ENCODE peak calls at places on chromosomes 12 and 14, in seven cellular contexts. D is B cell; S is GM12865; H is fibroblast of lung; Y is uterus; K is CD8-positive, alpha-beta T cell; I is activated B cell treated with CpG ODN at 0.5 μM for 24 hours. G is an unnamed sample.

GRCh38 chr14:61493239-61493638 is 171.9 kb downstream of the PRKCH start:
- DNase-seq in H (peak), D (no peak), Y (no peak), S (no peak), I (no peak), K (no peak), G (peak)

GRCh38 chr12:95787274-95787814 is 3.2 kb downstream of the NTN4 start:
- DNase-seq in Y (no peak), I (no peak), K (no peak), H (no peak), S (no peak), D (no peak), G (no peak)

GRCh38 chr14:105830171-105830570 is 303.8 kb downstream of the TMEM121 start:
- DNase-seq in K (no peak), D (no peak), Y (no peak), S (no peak), I (no peak), H (no peak), G (no peak)

GRCh38 chr12:91182664-91183455 is at the start of gene DCN:
- DNase-seq in H (peak), I (no peak), Y (no peak), D (no peak), S (no peak), K (no peak), G (no peak)

GRCh38 chr12:128942960-128943477 is 89.7 kb downstream of the GLT1D1 start:
- DNase-seq in S (no peak), D (no peak), H (no peak), K (no peak), I (no peak), Y (no peak), G (no peak)

GRCh38 chr12:53048780-53049401 is 974 bp upstream of the TNS2 start:
- DNase-seq in H (peak), D (no peak), S (no peak), I (no peak), Y (peak), K (no peak), G (no peak)

GRCh38 chr12:72790273-72790672 is 518.1 kb downstream of the TRHDE start:
- DNase-seq in H (no peak), I (no peak), S (no peak), D (no peak), Y (no peak), K (no peak), G (no peak)

GRCh38 chr12:75994069-75994740 is 37.4 kb downstream of the PHLDA1 start:
- DNase-seq in K (no peak), I (no peak), H (no peak), S (no peak), D (no peak), Y (no peak), G (no peak)

GRCh38 chr14:92317511-92317910 is 5.5 kb upstream of the SLC24A4 start:
- DNase-seq in K (no peak), I (no peak), D (no peak), Y (no peak), S (no peak), H (peak), G (no peak)

DNA sequence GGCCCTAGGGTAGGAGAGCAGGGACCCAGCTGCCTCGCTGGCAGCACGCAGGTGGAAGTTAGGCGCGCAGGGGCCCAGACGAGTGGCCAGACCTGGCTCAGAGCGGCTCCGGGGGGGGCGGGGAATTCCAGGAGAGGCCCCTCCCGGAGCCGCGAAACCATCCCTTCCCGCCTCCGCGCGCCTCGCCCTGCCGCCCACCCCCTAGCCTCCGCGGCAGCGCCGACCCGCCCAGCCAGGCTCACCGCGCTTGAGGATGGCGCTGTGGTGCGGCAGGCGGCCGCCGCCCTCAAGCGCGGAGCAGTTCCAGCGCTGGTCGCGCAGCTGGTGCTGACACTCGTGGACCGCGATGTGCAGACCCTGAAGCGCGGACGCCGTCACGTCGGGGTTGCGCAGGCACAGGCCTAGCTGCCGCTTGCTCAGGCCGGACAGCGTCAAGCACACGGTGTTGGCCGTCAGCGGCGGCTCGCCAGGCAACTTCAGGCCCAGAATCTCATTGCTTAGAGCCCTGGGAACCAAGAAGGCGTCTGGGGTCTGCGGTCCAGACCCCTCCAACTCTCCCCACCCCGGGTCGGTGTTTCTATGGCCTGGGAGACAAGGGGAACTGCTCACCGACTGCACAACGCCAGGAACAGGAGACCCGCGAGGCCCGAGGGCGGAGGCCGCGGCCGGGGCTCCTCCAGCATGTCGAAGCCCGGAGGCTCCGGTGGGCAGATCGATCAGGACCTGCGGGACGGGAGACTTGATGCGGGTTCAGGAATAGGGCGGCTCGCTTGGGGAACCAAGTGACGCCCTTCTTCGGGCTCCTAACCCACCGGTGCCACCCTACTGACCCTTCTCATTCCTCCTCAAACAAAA is 1.5 kb downstream of the WNT10B start:
- DNase-seq in S (no peak), H (peak), K (no peak), D (no peak), Y (no peak), I (no peak), G (no peak)
- TF ChIP-seq CTCF in S (no peak), H (no peak), K (no peak), D (no peak), Y (no peak), I (no peak), G (no peak)

GRCh38 chr14:88439088-88439487 is 53.6 kb downstream of the SPATA7 start:
- DNase-seq in I (no peak), Y (no peak), H (no peak), D (no peak), K (no peak), S (no peak), G (no peak)

GRCh38 chr14:88437659-88438058 is 52.2 kb downstream of the SPATA7 start:
- DNase-seq in Y (no peak), H (no peak), D (no peak), K (no peak), S (no peak), I (no peak), G (no peak)
- TF ChIP-seq CTCF in Y (no peak), H (peak), D (no peak), K (no peak), S (no peak), I (no peak), G (peak)

GRCh38 chr14:74573421-74574091 is 38.5 kb downstream of the LTBP2 start:
- DNase-seq in K (no peak), H (peak), S (no peak), D (no peak), I (no peak), Y (no peak), G (no peak)
- TF ChIP-seq CTCF in K (no peak), H (no peak), S (no peak), D (no peak), I (no peak), Y (no peak), G (peak)

GRCh38 chr14:96287856-96288255 is 31.8 kb downstream of the BDKRB1 start:
- DNase-seq in K (no peak), H (no peak), S (no peak), D (no peak), I (no peak), Y (no peak), G (no peak)

GRCh38 chr14:96284430-96284829 is 28.4 kb downstream of the BDKRB1 start:
- DNase-seq in H (no peak), K (no peak), Y (no peak), S (no peak), D (no peak), I (no peak), G (no peak)

GRCh38 chr14:96286251-96286650 is 30.2 kb downstream of the BDKRB1 start:
- DNase-seq in Y (no peak), H (no peak), K (no peak), S (no peak), D (no peak), I (no peak), G (no peak)

GRCh38 chr14:96284008-96284407 is 28.0 kb downstream of the BDKRB1 start:
- DNase-seq in D (no peak), K (no peak), S (no peak), Y (no peak), I (no peak), H (no peak), G (no peak)

DNA sequence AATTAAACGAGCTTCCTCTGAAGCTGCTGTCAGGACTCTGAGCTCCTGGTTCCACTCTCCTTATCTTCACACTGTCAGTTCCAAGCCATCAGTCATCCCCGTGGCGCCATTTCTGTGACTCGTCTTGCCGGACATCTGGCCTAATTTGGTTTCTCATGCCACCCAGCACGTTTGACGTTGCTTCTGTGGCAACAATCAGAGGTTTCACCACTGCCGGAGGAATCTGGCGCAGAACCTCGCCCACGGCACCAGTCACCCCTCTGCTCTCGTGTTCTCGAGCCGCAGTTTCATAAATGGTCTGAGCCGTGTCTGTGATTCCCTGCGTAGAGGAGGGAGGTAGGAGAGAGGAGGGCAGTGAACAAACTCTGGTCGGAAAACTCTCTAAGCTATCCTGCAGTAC is 29.7 kb downstream of the BDKRB1 start:
- DNase-seq in K (no peak), Y (peak), S (no peak), D (no peak), H (peak), I (no peak), G (no peak)
- TF ChIP-seq CTCF in K (no peak), Y (no peak), S (no peak), D (no peak), H (no peak), I (no peak), G (no peak)

GRCh38 chr12:3888654-3889053 is 15.5 kb upstream of the PARP11 start:
- DNase-seq in K (no peak), I (no peak), H (no peak), Y (no peak), D (no peak), S (no peak), G (no peak)
- TF ChIP-seq CTCF in K (no peak), I (no peak), H (no peak), Y (no peak), D (no peak), S (no peak), G (no peak)

GRCh38 chr12:80602455-80602854 is 105.0 kb upstream of the MYF6 start:
- DNase-seq in Y (no peak), I (no peak), K (no peak), S (no peak), D (no peak), H (no peak), G (no peak)

GRCh38 chr12:80596509-80596908 is 110.9 kb upstream of the MYF6 start:
- DNase-seq in D (no peak), H (no peak), Y (no peak), S (no peak), K (no peak), I (no peak), G (no peak)

GRCh38 chr12:80593766-80594165 is 113.7 kb upstream of the MYF6 start:
- DNase-seq in Y (no peak), S (no peak), I (no peak), D (no peak), H (peak), K (no peak), G (peak)

GRCh38 chr12:80598004-80598606 is 109.3 kb upstream of the MYF6 start:
- DNase-seq in I (no peak), D (no peak), S (no peak), H (peak), Y (no peak), K (no peak), G (peak)
- TF ChIP-seq CTCF in I (no peak), D (no peak), S (no peak), H (peak), Y (peak), K (no peak), G (peak)

DNA sequence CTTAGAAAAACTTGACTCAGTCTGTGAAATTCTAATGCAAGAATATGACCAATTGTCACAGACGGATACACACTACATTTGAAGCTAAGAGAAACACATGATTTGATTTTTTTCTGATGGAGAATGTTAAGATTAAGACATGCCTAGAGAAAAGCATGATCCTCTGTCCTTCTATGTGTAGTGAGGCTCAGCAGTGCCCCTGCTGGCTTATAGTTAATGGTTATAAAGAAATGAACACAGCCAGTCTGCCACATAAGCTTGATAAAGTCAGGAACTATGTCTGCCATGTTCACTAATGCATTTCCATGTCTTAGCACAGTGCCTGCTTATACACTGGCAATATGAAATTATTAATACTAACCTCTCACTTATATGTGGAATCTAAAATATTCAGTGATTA is 168.1 kb upstream of the DAAM1 start:
- DNase-seq in D (no peak), K (no peak), S (peak), I (no peak), Y (no peak), H (peak), G (no peak)
- TF ChIP-seq CTCF in D (peak), K (no peak), S (peak), I (no peak), Y (no peak), H (peak), G (peak)

GRCh38 chr12:92928431-92928961 is 599 bp downstream of the EEA1 start:
- DNase-seq in S (peak), K (peak), I (peak), Y (peak), D (peak), H (peak), G (no peak)

GRCh38 chr12:92928962-92929915 is at the start of gene EEA1:
- DNase-seq in Y (peak), K (peak), S (peak), H (peak), D (peak), I (peak), G (peak)

GRCh38 chr12:92926549-92926948 is 2.5 kb downstream of the EEA1 start:
- DNase-seq in H (no peak), Y (no peak), K (no peak), D (no peak), S (no peak), I (no peak), G (no peak)

GRCh38 chr12:92927436-92928116 is 1.5 kb downstream of the EEA1 start:
- DNase-seq in H (peak), K (no peak), Y (no peak), D (no peak), S (peak), I (no peak), G (peak)

GRCh38 chr12:92927055-92927435 is 2.0 kb downstream of the EEA1 start:
- DNase-seq in K (no peak), H (peak), Y (no peak), S (peak), D (no peak), I (no peak), G (no peak)
- TF ChIP-seq CTCF in K (no peak), H (no peak), Y (peak), S (no peak), D (no peak), I (no peak), G (peak)

GRCh38 chr14:69660344-69661193 is 49.2 kb downstream of the SUSD6 start:
- DNase-seq in D (no peak), S (no peak), I (no peak), K (no peak), Y (no peak), H (no peak), G (no peak)

GRCh38 chr14:69663322-69663686 is 51.9 kb downstream of the SUSD6 start:
- DNase-seq in Y (peak), D (no peak), H (peak), I (no peak), K (no peak), S (no peak), G (no peak)

GRCh38 chr14:69658664-69659261 is 47.4 kb downstream of the SUSD6 start:
- DNase-seq in D (no peak), S (no peak), K (no peak), Y (no peak), H (peak), I (no peak), G (no peak)

GRCh38 chr14:69662636-69663321 is 51.4 kb downstream of the SUSD6 start:
- DNase-seq in K (no peak), S (no peak), D (no peak), H (peak), I (no peak), Y (no peak), G (no peak)

GRCh38 chr14:69661194-69661537 is 49.8 kb downstream of the SUSD6 start:
- DNase-seq in D (no peak), Y (no peak), K (no peak), I (no peak), S (no peak), H (no peak), G (no peak)
- TF ChIP-seq CTCF in D (no peak), Y (no peak), K (no peak), I (no peak), S (no peak), H (no peak), G (no peak)